ENCODE peak calls at places on chromosomes 2 and 18, in four cellular contexts. V is IMR-90, W is A549, B is GM12878. E is an unnamed sample.

GRCh38 chr18:72700961-72701710 is 157.0 kb upstream of the CBLN2 start:
- DNase-seq in B (no peak), V (peak), W (no peak), E (peak)

GRCh38 chr18:23719634-23720201 is 30.5 kb downstream of the LAMA3 start:
- DNase-seq in B (no peak), W (peak), V (peak), E (peak)

GRCh38 chr2:207394812-207395534 is 134.8 kb upstream of the CREB1 start:
- DNase-seq in B (no peak), V (peak), W (peak), E (peak)

GRCh38 chr18:21191596-21192307 is 50.3 kb upstream of the GREB1L start:
- DNase-seq in W (peak), V (peak), B (no peak), E (peak)

GRCh38 chr2:65300772-65301711 is 73.4 kb downstream of the ACTR2 start:
- DNase-seq in B (peak), W (peak), V (peak), E (no peak)

GRCh38 chr18:21112140-21112473 is 494 bp upstream of the ROCK1 start:
- DNase-seq in W (no peak), V (no peak), B (no peak), E (no peak)

GRCh38 chr2:69073928-69074575 is 61.1 kb downstream of the ANTXR1 start:
- DNase-seq in W (no peak), V (no peak), B (no peak), E (no peak)

GRCh38 chr2:200296118-200296517 is 10.4 kb upstream of the SPATS2L start:
- DNase-seq in B (no peak), V (no peak), W (no peak), E (no peak)

GRCh38 chr2:216066255-216066654 is 15.4 kb downstream of the PECR start:
- DNase-seq in V (peak), W (no peak), B (no peak), E (no peak)

GRCh38 chr2:86417961-86418360 is 23.2 kb upstream of the KDM3A start:
- DNase-seq in W (no peak), V (peak), B (no peak), E (no peak)

GRCh38 chr18:45771587-45771986 is 47.6 kb downstream of the SLC14A1 start:
- DNase-seq in B (no peak), W (no peak), V (peak), E (no peak)

GRCh38 chr18:77191241-77191751 is 58.4 kb upstream of the GALR1 start:
- DNase-seq in W (no peak), B (no peak), V (peak), E (no peak)

GRCh38 chr2:171307560-171307959 is 126.2 kb downstream of the METTL8 start:
- DNase-seq in V (no peak), W (no peak), B (peak), E (no peak)

GRCh38 chr2:96205888-96206287 is 2.7 kb downstream of the STARD7 start:
- DNase-seq in V (peak), B (no peak), W (no peak), E (no peak)

GRCh38 chr2:176188218-176188968 is at the start of gene HOXD1:
- DNase-seq in W (peak), V (no peak), B (no peak), E (peak)

GRCh38 chr18:34651586-34652369 is 58.3 kb upstream of the DTNA start:
- DNase-seq in V (no peak), W (no peak), B (no peak), E (no peak)

GRCh38 chr18:48767090-48767670 is 183.6 kb downstream of the SMAD7 start:
- DNase-seq in W (no peak), B (no peak), V (peak), E (no peak)
- TF ChIP-seq ELK1 in W (no peak), B (no peak), V (no peak), E (no peak)

GRCh38 chr18:48874233-48874632 is 76.5 kb downstream of the SMAD7 start:
- DNase-seq in V (no peak), W (no peak), B (no peak), E (no peak)
- TF ChIP-seq ELK1 in V (no peak), W (no peak), B (no peak), E (no peak)

GRCh38 chr18:56853961-56854360 is 202.8 kb downstream of the WDR7 start:
- DNase-seq in W (no peak), V (no peak), B (no peak), E (no peak)
- TF ChIP-seq ELK1 in W (no peak), V (no peak), B (no peak), E (no peak)

GRCh38 chr2:99615247-99615771 is 125.5 kb upstream of the REV1 start:
- DNase-seq in B (no peak), V (no peak), W (no peak), E (peak)
- TF ChIP-seq ELK1 in B (no peak), V (no peak), W (no peak), E (no peak)

GRCh38 chr2:100692381-100692780 is 127.6 kb upstream of the NPAS2 start:
- DNase-seq in V (no peak), B (no peak), W (no peak), E (no peak)
- TF ChIP-seq ELK1 in V (no peak), B (no peak), W (no peak), E (no peak)

DNA sequence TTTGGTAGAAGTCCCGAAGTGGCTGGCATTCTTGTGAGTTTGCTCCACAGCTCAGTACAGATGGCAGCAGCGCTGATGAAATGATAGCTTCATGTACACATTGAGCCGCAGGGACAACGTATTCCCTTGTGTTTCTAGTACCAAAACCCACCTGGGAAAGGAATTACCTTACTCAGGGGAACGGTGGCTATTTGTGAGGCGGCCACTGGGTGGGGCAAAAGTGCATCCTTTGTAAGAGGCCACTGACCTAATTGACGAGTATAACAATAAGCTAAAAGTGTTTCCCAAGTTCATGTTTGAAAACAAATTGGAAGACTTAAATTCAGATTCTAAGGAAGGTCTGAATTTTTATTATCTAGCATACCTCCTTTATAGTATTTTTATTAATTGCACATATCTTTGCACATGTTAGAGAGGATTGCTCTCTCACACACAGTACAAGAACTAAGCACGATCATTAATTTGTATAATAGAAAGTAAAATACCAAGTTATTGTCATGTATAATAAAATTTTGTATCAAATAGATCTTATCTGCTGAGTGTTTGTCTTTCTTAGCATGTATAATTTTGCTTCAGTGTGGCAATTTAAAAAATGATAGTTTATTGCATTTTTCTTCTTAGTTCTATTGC is 25.3 kb upstream of the CDH7 start:
- DNase-seq in W (no peak), V (no peak), B (no peak), E (no peak)
- TF ChIP-seq ELK1 in W (no peak), V (no peak), B (no peak), E (no peak)

DNA sequence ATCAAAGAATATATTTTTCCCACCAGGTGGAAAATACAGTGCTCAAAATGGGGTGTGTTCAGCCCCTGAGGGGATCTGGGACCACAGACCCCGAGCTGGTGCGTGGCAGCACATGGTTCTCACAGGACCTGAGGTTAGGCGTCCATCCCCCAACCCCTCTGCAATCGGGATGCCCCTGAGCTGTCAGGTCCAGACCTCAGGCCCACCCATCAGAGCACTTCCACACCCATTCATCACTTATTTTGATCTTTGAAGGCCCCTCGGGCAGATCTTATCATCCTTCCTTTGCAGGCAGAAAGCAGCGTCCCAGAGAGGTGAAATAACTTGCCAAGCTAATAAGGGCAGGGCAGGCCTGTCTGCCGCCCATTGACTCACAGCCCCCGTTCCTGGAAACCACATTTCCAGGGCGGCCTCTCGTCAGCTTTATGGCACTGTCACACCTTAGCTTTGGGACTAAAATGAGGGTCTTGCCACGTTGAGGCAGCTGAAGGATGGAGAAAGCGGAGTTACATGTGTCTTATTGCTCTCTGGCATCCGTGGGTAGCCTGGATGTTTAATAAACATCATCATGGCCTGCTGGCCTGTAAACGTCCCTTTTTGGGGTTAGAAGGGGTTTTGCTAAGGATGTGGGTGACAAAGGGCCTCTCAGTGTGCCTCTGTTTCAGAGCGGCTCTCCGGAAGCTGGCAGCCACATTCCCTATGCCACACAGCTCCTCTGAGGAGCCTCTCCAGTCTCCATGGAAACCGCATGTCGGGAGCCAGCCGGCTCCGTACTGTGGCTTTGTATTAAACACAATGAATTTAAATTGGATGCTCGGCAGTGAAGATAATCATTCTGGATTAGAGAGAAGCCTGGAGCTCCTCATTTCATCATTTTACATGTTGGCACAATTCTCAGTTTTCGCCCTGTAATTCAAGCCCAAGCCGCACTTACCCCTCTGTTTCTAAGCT is 58.3 kb upstream of the MAPRE3 start:
- DNase-seq in B (no peak), W (no peak), V (no peak), E (no peak)
- TF ChIP-seq ELK1 in B (no peak), W (no peak), V (no peak), E (no peak)

GRCh38 chr2:172489682-172490081 is 62.3 kb downstream of the ITGA6 start:
- DNase-seq in V (peak), W (no peak), B (no peak), E (no peak)
- TF ChIP-seq ELK1 in V (no peak), W (no peak), B (no peak), E (no peak)

DNA sequence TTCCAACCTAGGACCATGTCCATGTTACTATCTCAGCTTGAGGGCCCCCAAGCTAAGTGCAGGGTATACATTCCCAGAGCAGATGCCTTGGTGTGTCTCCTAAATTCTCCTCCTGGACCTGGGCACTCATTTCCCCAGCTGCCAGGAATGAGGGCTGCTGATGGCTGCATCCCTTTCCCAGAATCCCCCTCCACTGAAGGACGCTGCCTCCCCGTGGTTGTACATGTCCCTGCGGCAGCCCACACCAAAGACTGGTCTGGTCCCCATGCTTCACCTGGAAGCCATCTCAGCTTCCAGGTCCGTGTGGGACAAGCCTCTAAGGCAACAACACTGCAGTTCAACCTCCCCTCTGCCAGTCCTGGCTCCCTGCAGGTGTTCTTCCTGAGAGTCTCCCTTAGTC is 14.6 kb downstream of the TMEM163 start:
- DNase-seq in B (no peak), V (no peak), W (no peak), E (no peak)
- TF ChIP-seq ELK1 in B (no peak), V (no peak), W (no peak), E (no peak)